ENCODE peak calls at places on chromosomes 11 and 22, in six cellular contexts. One of them, this sample, is unnamed.

GRCh38 chr11:48116843-48117242 is 99.8 kb upstream of the OR4B1 start:
- DNase-seq in NCI-H524: no peak
- DNase-seq in NCI-H1092: no peak
- DNase-seq in CD8-positive, alpha-beta T cell: no peak
- DNase-seq in colonic mucosa: no peak
- DNase-seq in IMR-90: no peak
- DNase-seq in this sample: no peak

GRCh38 chr22:22085702-22086500 is 103.3 kb upstream of the TOP3B start:
- DNase-seq in NCI-H524: no peak
- DNase-seq in NCI-H1092: no peak
- DNase-seq in CD8-positive, alpha-beta T cell: no peak
- DNase-seq in colonic mucosa: no peak
- DNase-seq in IMR-90: peak
- DNase-seq in this sample: no peak

GRCh38 chr11:61610905-61611304 is 30.0 kb upstream of the SYT7 start:
- DNase-seq in NCI-H524: peak
- DNase-seq in NCI-H1092: peak
- DNase-seq in CD8-positive, alpha-beta T cell: no peak
- DNase-seq in colonic mucosa: no peak
- DNase-seq in IMR-90: no peak
- DNase-seq in this sample: no peak

GRCh38 chr22:19875061-19875530 is 20.4 kb upstream of the GNB1L start:
- DNase-seq in NCI-H524: no peak
- DNase-seq in NCI-H1092: no peak
- DNase-seq in CD8-positive, alpha-beta T cell: no peak
- DNase-seq in colonic mucosa: peak
- DNase-seq in IMR-90: no peak
- DNase-seq in this sample: no peak

GRCh38 chr11:12239396-12240298 is 129.3 kb downstream of the MICAL2 start:
- DNase-seq in NCI-H524: no peak
- DNase-seq in NCI-H1092: no peak
- DNase-seq in CD8-positive, alpha-beta T cell: no peak
- DNase-seq in colonic mucosa: no peak
- DNase-seq in IMR-90: peak
- DNase-seq in this sample: no peak

GRCh38 chr22:41286639-41287091 is 678 bp upstream of the RANGAP1 start:
- DNase-seq in NCI-H524: no peak
- DNase-seq in NCI-H1092: no peak
- DNase-seq in CD8-positive, alpha-beta T cell: no peak
- DNase-seq in colonic mucosa: no peak
- DNase-seq in IMR-90: peak
- DNase-seq in this sample: no peak

GRCh38 chr11:36211735-36212430 is 77.3 kb downstream of the COMMD9 start:
- DNase-seq in NCI-H524: no peak
- DNase-seq in NCI-H1092: no peak
- DNase-seq in CD8-positive, alpha-beta T cell: no peak
- DNase-seq in colonic mucosa: no peak
- DNase-seq in IMR-90: no peak
- DNase-seq in this sample: no peak

GRCh38 chr11:125457814-125458343 is 38.2 kb downstream of the FEZ1 start:
- DNase-seq in NCI-H524: no peak
- DNase-seq in NCI-H1092: no peak
- DNase-seq in CD8-positive, alpha-beta T cell: no peak
- DNase-seq in colonic mucosa: peak
- DNase-seq in IMR-90: peak
- DNase-seq in this sample: peak

GRCh38 chr11:131504199-131504949 is 134.0 kb downstream of the NTM start:
- DNase-seq in NCI-H524: peak
- DNase-seq in NCI-H1092: no peak
- DNase-seq in CD8-positive, alpha-beta T cell: no peak
- DNase-seq in colonic mucosa: no peak
- DNase-seq in IMR-90: no peak
- DNase-seq in this sample: no peak

GRCh38 chr11:1749020-1749758 is 1.2 kb downstream of the IFITM10 start:
- DNase-seq in NCI-H524: no peak
- DNase-seq in NCI-H1092: no peak
- DNase-seq in CD8-positive, alpha-beta T cell: no peak
- DNase-seq in colonic mucosa: no peak
- DNase-seq in IMR-90: no peak
- DNase-seq in this sample: peak

GRCh38 chr22:42282252-42282942 is 11.9 kb upstream of the TCF20 start:
- DNase-seq in NCI-H524: no peak
- DNase-seq in NCI-H1092: no peak
- DNase-seq in CD8-positive, alpha-beta T cell: no peak
- DNase-seq in colonic mucosa: no peak
- DNase-seq in IMR-90: no peak
- DNase-seq in this sample: no peak

GRCh38 chr11:108965602-108966001 is 300.7 kb downstream of the DDX10 start:
- DNase-seq in NCI-H524: no peak
- DNase-seq in NCI-H1092: no peak
- DNase-seq in CD8-positive, alpha-beta T cell: no peak
- DNase-seq in colonic mucosa: no peak
- DNase-seq in IMR-90: peak
- DNase-seq in this sample: peak

GRCh38 chr11:111555255-111555654 is 14.7 kb downstream of the LAYN start:
- DNase-seq in NCI-H524: no peak
- DNase-seq in NCI-H1092: no peak
- DNase-seq in CD8-positive, alpha-beta T cell: no peak
- DNase-seq in colonic mucosa: no peak
- DNase-seq in IMR-90: peak
- DNase-seq in this sample: peak

GRCh38 chr11:44823920-44824704 is 97.3 kb downstream of the TSPAN18 start:
- DNase-seq in NCI-H524: no peak
- DNase-seq in NCI-H1092: no peak
- DNase-seq in CD8-positive, alpha-beta T cell: no peak
- DNase-seq in colonic mucosa: no peak
- DNase-seq in IMR-90: no peak
- DNase-seq in this sample: no peak

GRCh38 chr22:36330655-36331305 is 57.0 kb downstream of the MYH9 start:
- DNase-seq in NCI-H524: no peak
- DNase-seq in NCI-H1092: no peak
- DNase-seq in CD8-positive, alpha-beta T cell: no peak
- DNase-seq in colonic mucosa: peak
- DNase-seq in IMR-90: peak
- DNase-seq in this sample: no peak

GRCh38 chr11:64181506-64182411 is 4.2 kb upstream of the STIP1 start:
- DNase-seq in NCI-H524: peak
- DNase-seq in NCI-H1092: no peak
- DNase-seq in CD8-positive, alpha-beta T cell: no peak
- DNase-seq in colonic mucosa: peak
- DNase-seq in IMR-90: peak
- DNase-seq in this sample: peak

GRCh38 chr22:45617948-45618347 is 53.7 kb upstream of the ATXN10 start:
- DNase-seq in NCI-H524: no peak
- DNase-seq in NCI-H1092: no peak
- DNase-seq in CD8-positive, alpha-beta T cell: no peak
- DNase-seq in colonic mucosa: no peak
- DNase-seq in IMR-90: no peak
- DNase-seq in this sample: no peak

GRCh38 chr22:37981282-37982011 is 2.9 kb downstream of the SOX10 start:
- DNase-seq in NCI-H524: no peak
- DNase-seq in NCI-H1092: no peak
- DNase-seq in CD8-positive, alpha-beta T cell: no peak
- DNase-seq in colonic mucosa: peak
- DNase-seq in IMR-90: no peak
- DNase-seq in this sample: no peak

GRCh38 chr11:2577071-2578005 is 122.5 kb downstream of the KCNQ1OT1 start:
- DNase-seq in NCI-H524: no peak
- DNase-seq in NCI-H1092: no peak
- DNase-seq in CD8-positive, alpha-beta T cell: no peak
- DNase-seq in colonic mucosa: peak
- DNase-seq in IMR-90: no peak
- DNase-seq in this sample: no peak

GRCh38 chr11:67632982-67633755 is 3.4 kb upstream of the NUDT8 start:
- DNase-seq in NCI-H524: no peak
- DNase-seq in NCI-H1092: no peak
- DNase-seq in CD8-positive, alpha-beta T cell: no peak
- DNase-seq in colonic mucosa: peak
- DNase-seq in IMR-90: no peak
- DNase-seq in this sample: no peak

GRCh38 chr11:82996966-82997606 is 74.6 kb downstream of the RAB30 start:
- DNase-seq in NCI-H524: no peak
- DNase-seq in NCI-H1092: no peak
- DNase-seq in CD8-positive, alpha-beta T cell: no peak
- DNase-seq in colonic mucosa: peak
- DNase-seq in IMR-90: no peak
- DNase-seq in this sample: no peak

GRCh38 chr22:42269407-42270177 is 861 bp downstream of the TCF20 start:
- DNase-seq in NCI-H524: no peak
- DNase-seq in NCI-H1092: no peak
- DNase-seq in CD8-positive, alpha-beta T cell: peak
- DNase-seq in colonic mucosa: peak
- DNase-seq in IMR-90: no peak
- DNase-seq in this sample: no peak

GRCh38 chr11:133162228-133162627 is 370.1 kb downstream of the OPCML start:
- DNase-seq in NCI-H524: no peak
- DNase-seq in NCI-H1092: no peak
- DNase-seq in CD8-positive, alpha-beta T cell: no peak
- DNase-seq in colonic mucosa: peak
- DNase-seq in IMR-90: no peak
- DNase-seq in this sample: no peak

GRCh38 chr11:87056091-87056490 is 18.4 kb downstream of the TMEM135 start:
- DNase-seq in NCI-H524: no peak
- DNase-seq in NCI-H1092: no peak
- DNase-seq in CD8-positive, alpha-beta T cell: no peak
- DNase-seq in colonic mucosa: no peak
- DNase-seq in IMR-90: no peak
- DNase-seq in this sample: no peak

GRCh38 chr11:15707971-15708370 is 593.2 kb downstream of the INSC start:
- DNase-seq in NCI-H524: no peak
- DNase-seq in NCI-H1092: peak
- DNase-seq in CD8-positive, alpha-beta T cell: no peak
- DNase-seq in colonic mucosa: peak
- DNase-seq in IMR-90: peak
- DNase-seq in this sample: peak

GRCh38 chr22:30867746-30868662 is 100.6 kb downstream of the MORC2 start:
- DNase-seq in NCI-H524: no peak
- DNase-seq in NCI-H1092: no peak
- DNase-seq in CD8-positive, alpha-beta T cell: no peak
- DNase-seq in colonic mucosa: no peak
- DNase-seq in IMR-90: no peak
- DNase-seq in this sample: no peak

GRCh38 chr22:36081023-36081431 is 52.4 kb upstream of the RBFOX2 start:
- DNase-seq in NCI-H524: no peak
- DNase-seq in NCI-H1092: no peak
- DNase-seq in CD8-positive, alpha-beta T cell: no peak
- DNase-seq in colonic mucosa: no peak
- DNase-seq in IMR-90: peak
- DNase-seq in this sample: peak

GRCh38 chr22:40156001-40156516 is 21.7 kb upstream of the TNRC6B start:
- DNase-seq in NCI-H524: no peak
- DNase-seq in NCI-H1092: peak
- DNase-seq in CD8-positive, alpha-beta T cell: no peak
- DNase-seq in colonic mucosa: peak
- DNase-seq in IMR-90: peak
- DNase-seq in this sample: peak